ENCODE peak calls at places on chromosomes 1 and 21, in seven cellular contexts. A is SK-N-SH, T is cardiac muscle cell, C is NB4, D is psoas muscle, U is tibial artery, H is tibial nerve. Q is an unnamed sample.

GRCh38 chr1:222301653-222302052 is 246.3 kb downstream of the HHIPL2 start:
- DNase-seq in A (no peak), T (no peak), C (no peak), D (no peak), U (no peak), H (no peak), Q (no peak)

GRCh38 chr1:113858418-113858817 is 13.1 kb downstream of the PTPN22 start:
- DNase-seq in A (no peak), T (no peak), C (no peak), D (no peak), U (no peak), H (no peak), Q (no peak)

GRCh38 chr1:226584164-226584563 is 35.6 kb downstream of the STUM start:
- DNase-seq in A (no peak), T (peak), C (no peak), D (no peak), U (no peak), H (no peak), Q (no peak)

GRCh38 chr1:145918992-145919939 is 749 bp upstream of the PEX11B start:
- DNase-seq in A (peak), T (peak), C (peak), D (peak), U (peak), H (peak), Q (no peak)

GRCh38 chr21:35711661-35712060 is 348.7 kb downstream of the SETD4 start:
- DNase-seq in A (no peak), T (no peak), C (no peak), D (no peak), U (no peak), H (no peak), Q (no peak)

GRCh38 chr1:21307210-21307609 is 16.9 kb upstream of the ECE1 start:
- DNase-seq in A (no peak), T (no peak), C (no peak), D (no peak), U (no peak), H (no peak), Q (no peak)

GRCh38 chr1:111814642-111815041 is 58.9 kb downstream of the DDX20 start:
- DNase-seq in A (no peak), T (no peak), C (no peak), D (no peak), U (no peak), H (no peak), Q (no peak)

GRCh38 chr1:7478797-7479499 is 292.1 kb upstream of the VAMP3 start:
- DNase-seq in A (no peak), T (peak), C (peak), D (no peak), U (no peak), H (no peak), Q (no peak)

GRCh38 chr1:218346391-218347204 is 1.5 kb downstream of the TGFB2 start:
- DNase-seq in A (no peak), T (peak), C (peak), D (peak), U (peak), H (peak), Q (no peak)

GRCh38 chr1:218348628-218349185 is 3.6 kb downstream of the TGFB2 start:
- DNase-seq in A (no peak), T (peak), C (no peak), D (no peak), U (no peak), H (no peak), Q (no peak)

GRCh38 chr1:218347713-218348627 is 2.8 kb downstream of the TGFB2 start:
- DNase-seq in A (no peak), T (peak), C (no peak), D (no peak), U (no peak), H (no peak), Q (no peak)

GRCh38 chr1:218345673-218346390 is 696 bp downstream of the TGFB2 start:
- DNase-seq in A (peak), T (peak), C (peak), D (peak), U (peak), H (no peak), Q (no peak)

DNA sequence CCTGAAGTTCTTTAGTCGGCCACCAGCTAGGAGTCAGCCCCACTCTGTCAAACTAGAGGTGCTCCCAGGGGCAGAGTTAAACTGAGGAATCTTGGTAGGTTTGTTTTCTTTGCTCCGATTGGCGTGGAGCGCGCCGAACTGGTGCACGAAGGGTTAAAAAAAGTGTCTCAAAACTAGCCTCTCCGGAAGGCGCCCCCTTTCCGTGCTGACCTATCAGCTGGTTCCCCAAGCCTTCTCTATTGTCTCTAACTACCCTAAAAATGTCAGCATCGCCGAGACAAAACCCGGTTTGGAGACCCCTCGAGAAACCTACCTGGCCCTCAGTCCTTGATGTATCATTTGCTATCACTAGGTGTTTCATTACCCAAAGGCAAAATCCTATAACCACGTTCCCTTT is 2.2 kb downstream of the TGFB2 start:
- DNase-seq in A (no peak), T (peak), C (peak), D (peak), U (no peak), H (no peak), Q (no peak)
- TF ChIP-seq CTCF in A (no peak), T (no peak), C (no peak), D (no peak), U (no peak), H (no peak), Q (no peak)

DNA sequence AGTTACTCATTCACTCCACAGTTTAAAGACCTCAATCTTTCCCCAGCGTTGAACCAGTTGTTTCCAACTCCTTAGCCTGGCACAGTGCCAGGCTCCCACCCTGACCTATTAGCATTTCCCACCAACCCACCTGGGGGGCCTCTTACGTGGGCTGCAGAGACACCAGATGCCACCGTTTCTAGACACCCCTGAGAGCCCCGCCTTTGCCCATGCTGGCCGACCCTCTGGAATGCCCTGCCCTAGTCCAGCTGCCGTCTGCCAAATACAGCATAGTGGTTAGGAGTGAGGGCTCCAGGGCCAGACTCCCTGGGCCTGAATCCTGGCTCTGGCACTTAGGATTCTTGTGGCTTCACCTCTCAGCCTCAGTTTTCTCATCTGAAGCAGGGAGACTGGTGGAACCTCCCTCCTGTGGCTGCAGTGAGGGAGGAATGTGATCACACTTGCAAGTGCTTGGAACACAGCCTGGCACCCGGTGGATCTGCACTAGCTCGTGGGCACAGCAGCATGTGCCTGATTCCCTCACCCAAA is 65.2 kb downstream of the TMCO4 start:
- DNase-seq in A (no peak), T (peak), C (no peak), D (no peak), U (peak), H (no peak), Q (no peak)
- TF ChIP-seq CTCF in A (no peak), T (no peak), C (no peak), D (no peak), U (no peak), H (no peak), Q (no peak)

GRCh38 chr21:22573834-22574233 is 1575.6 kb downstream of the NCAM2 start:
- DNase-seq in A (no peak), T (no peak), C (no peak), D (no peak), U (no peak), H (no peak), Q (no peak)

DNA sequence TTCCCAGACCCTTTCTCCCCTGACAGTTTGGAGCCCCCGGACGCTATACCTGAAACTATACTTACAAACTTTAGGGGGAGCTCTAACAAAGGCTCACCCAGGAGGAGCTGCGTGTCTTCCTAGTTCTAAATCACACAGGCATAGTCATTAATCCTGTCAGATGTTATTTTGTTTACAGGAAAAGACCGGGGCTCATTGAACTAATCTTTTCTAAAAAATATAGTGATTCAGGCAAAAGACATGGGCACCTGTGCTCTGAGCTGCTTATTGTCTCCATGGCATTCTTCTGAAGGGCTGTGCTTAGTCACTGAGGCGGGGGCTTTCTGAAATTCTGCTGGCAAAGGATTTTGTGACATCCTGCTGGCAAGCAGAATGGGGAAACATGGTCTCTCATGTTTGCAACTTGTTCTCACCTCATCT is 1577.0 kb downstream of the NCAM2 start:
- DNase-seq in A (peak), T (no peak), C (peak), D (no peak), U (no peak), H (no peak), Q (no peak)
- TF ChIP-seq CTCF in A (peak), T (no peak), C (peak), D (no peak), U (no peak), H (no peak), Q (peak)

DNA sequence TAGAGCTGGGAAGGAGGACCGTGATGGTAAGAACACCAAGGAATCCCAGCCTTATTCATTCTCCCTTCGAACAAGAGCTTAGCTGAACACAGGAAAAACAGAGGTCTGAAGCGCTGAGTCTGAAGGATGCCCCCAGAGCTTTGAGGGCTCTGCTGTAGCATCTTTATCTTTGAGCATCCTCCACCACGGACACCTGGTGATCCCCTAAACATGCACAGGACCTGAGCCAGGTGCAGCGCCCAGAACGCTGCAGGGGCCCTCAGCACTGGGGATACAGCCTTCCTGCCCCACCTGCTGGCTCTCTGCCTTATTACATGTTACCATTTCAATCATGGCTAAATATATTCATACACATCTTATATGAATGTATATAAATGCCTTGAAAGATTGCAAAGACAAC is 7.7 kb upstream of the GPATCH4 start:
- DNase-seq in A (peak), T (no peak), C (peak), D (no peak), U (no peak), H (no peak), Q (no peak)
- TF ChIP-seq CTCF in A (peak), T (peak), C (peak), D (peak), U (peak), H (peak), Q (peak)

DNA sequence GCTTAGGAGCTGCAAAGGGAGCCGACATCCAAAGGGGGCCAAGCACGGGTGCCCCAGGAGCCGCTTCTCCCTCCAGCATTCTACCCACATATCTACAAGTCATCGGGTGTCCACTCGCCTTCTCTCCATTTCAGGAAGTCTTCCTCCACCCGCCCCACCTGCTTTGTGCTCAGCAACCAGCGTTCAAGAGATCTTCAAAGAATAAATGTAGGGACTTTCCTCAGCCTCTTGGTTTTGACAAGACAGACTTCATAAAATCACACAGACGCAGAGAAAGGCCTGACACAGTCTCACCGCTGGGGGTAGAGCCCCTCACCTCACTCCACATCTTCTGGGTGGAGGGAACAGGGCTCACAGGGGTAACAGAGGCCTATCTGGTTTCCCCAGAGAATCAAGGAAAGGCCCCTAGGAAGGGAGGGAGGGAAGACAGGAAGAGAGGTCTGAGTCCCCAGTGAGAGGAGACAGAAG is 49.5 kb downstream of the SSBP3 start:
- DNase-seq in A (no peak), T (no peak), C (no peak), D (no peak), U (no peak), H (no peak), Q (no peak)
- TF ChIP-seq CTCF in A (no peak), T (no peak), C (no peak), D (no peak), U (no peak), H (no peak), Q (no peak)

GRCh38 chr1:93734999-93735398 is 53.4 kb upstream of the BCAR3 start:
- DNase-seq in A (no peak), T (no peak), C (no peak), D (no peak), U (no peak), H (no peak), Q (no peak)
- TF ChIP-seq CTCF in A (peak), T (peak), C (no peak), D (no peak), U (no peak), H (no peak), Q (no peak)

GRCh38 chr1:63592536-63593302 is 492 bp upstream of the PGM1 start:
- DNase-seq in A (peak), T (no peak), C (no peak), D (no peak), U (no peak), H (no peak), Q (peak)

GRCh38 chr1:63595435-63595834 is 2.2 kb downstream of the PGM1 start:
- DNase-seq in A (no peak), T (no peak), C (no peak), D (no peak), U (no peak), H (no peak), Q (no peak)

GRCh38 chr1:63590161-63590560 is 3.0 kb upstream of the PGM1 start:
- DNase-seq in A (no peak), T (peak), C (no peak), D (no peak), U (no peak), H (no peak), Q (no peak)

GRCh38 chr1:63593887-63594617 is 841 bp downstream of the PGM1 start:
- DNase-seq in A (peak), T (peak), C (peak), D (peak), U (peak), H (no peak), Q (no peak)

GRCh38 chr1:63593303-63593886 is at the start of gene PGM1:
- DNase-seq in A (peak), T (peak), C (peak), D (peak), U (peak), H (peak), Q (peak)
- TF ChIP-seq CTCF in A (no peak), T (no peak), C (no peak), D (no peak), U (no peak), H (no peak), Q (no peak)

DNA sequence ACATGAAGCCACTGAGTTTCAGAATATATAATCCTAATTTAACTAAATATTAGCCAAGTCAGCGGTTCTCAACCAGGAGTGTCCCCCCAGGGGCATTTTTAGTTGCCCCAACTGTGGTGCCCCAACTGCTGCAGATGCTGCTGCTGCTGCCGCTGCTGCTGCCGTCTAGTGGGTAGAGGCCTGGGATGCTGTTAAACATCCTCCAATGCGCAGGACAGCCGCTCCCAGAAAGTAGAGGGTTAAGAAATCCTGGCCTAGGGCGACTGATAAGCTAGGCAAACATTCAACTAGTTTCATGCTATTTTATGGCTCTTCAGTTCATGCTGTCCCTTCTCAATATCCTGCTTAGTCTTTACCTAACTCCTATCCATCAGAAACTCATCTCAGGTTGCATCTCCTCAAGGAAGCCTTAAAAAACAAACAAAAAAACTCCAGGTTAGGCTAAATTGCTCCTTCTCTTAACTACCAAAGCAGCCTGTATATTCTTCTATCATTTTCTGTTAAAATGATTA is 9.9 kb upstream of the DCAF6 start:
- DNase-seq in A (peak), T (no peak), C (no peak), D (no peak), U (no peak), H (no peak), Q (no peak)
- TF ChIP-seq CTCF in A (no peak), T (peak), C (no peak), D (no peak), U (no peak), H (no peak), Q (no peak)

GRCh38 chr1:33168556-33169289 is 13.1 kb downstream of the TRIM62 start:
- DNase-seq in A (no peak), T (no peak), C (no peak), D (no peak), U (peak), H (no peak), Q (no peak)
- TF ChIP-seq CTCF in A (no peak), T (no peak), C (peak), D (no peak), U (no peak), H (no peak), Q (no peak)

GRCh38 chr1:38505950-38506349 is 353.6 kb downstream of the RRAGC start:
- DNase-seq in A (no peak), T (no peak), C (no peak), D (no peak), U (no peak), H (no peak), Q (no peak)

GRCh38 chr1:38500891-38501290 is 358.7 kb downstream of the RRAGC start:
- DNase-seq in A (no peak), T (no peak), C (peak), D (no peak), U (no peak), H (no peak), Q (no peak)

GRCh38 chr1:38500352-38500751 is 359.2 kb downstream of the RRAGC start:
- DNase-seq in A (no peak), T (peak), C (no peak), D (no peak), U (no peak), H (no peak), Q (no peak)

GRCh38 chr1:38507563-38507962 is 352.0 kb downstream of the RRAGC start:
- DNase-seq in A (no peak), T (no peak), C (no peak), D (no peak), U (no peak), H (no peak), Q (no peak)

DNA sequence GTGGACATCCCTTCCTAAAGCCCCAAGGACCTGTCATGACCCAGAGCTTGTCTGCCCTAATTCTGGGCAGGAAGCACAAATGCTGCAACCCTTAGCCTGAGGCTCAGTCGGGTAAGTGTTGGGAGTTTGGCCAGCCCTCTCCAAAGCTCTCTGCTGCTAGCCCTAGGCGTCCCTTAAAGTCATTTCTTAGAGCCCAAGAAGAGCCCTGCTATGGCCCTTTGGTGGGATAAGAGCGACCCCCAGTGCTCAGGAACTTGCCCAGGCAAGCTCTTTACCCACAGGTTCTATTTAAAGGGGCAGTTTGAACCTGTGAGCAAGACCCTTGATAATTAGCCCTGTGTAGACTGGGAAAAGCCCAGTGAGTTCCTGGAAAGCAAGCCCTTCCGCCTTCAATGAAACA is 356.8 kb downstream of the RRAGC start:
- DNase-seq in A (no peak), T (peak), C (peak), D (no peak), U (no peak), H (no peak), Q (no peak)
- TF ChIP-seq CTCF in A (peak), T (no peak), C (no peak), D (no peak), U (no peak), H (no peak), Q (peak)